ENCODE peak calls at places on chromosomes 7 and 10, in four cellular contexts. V is lung, C is AG04449, Q is keratinocyte. A is an unnamed sample.

GRCh38 chr10:79298403-79299244 is 48.6 kb upstream of the PPIF start:
- DNase-seq in V (no peak), C (peak; percentile 84), Q (peak; percentile 89), A (no peak)

GRCh38 chr10:121088524-121088923 is 237.4 kb downstream of the WDR11 start:
- DNase-seq in V (no peak), C (no peak), Q (no peak), A (no peak)

GRCh38 chr10:123135415-123136141 is at the start of gene HMX3:
- DNase-seq in V (no peak), C (no peak), Q (no peak), A (peak; percentile 81)

GRCh38 chr7:68148440-68148839 is 1151.8 kb downstream of the TYW1 start:
- DNase-seq in V (no peak), C (no peak), Q (no peak), A (no peak)

GRCh38 chr7:124155400-124156022 is 122.6 kb upstream of the TMEM229A start:
- DNase-seq in V (no peak), C (no peak), Q (no peak), A (peak; percentile 15)

GRCh38 chr10:125816548-125816947 is 6.5 kb downstream of the UROS start:
- DNase-seq in V (no peak), C (no peak), Q (no peak), A (no peak)

GRCh38 chr7:151109094-151110048 is 23.1 kb downstream of the AGAP3 start:
- DNase-seq in V (no peak), C (no peak), Q (no peak), A (no peak)

GRCh38 chr10:76399216-76399615 is 967.8 kb downstream of the LRMDA start:
- DNase-seq in V (no peak), C (no peak), Q (no peak), A (no peak)

GRCh38 chr7:117982071-117983055 is 109.1 kb upstream of the CTTNBP2 start:
- DNase-seq in V (no peak), C (no peak), Q (no peak), A (no peak)

GRCh38 chr7:4261038-4261960 is 420.8 kb upstream of the FOXK1 start:
- DNase-seq in V (no peak), C (no peak), Q (no peak), A (no peak)

GRCh38 chr7:36565792-36566356 is 158.4 kb downstream of the AOAH start:
- DNase-seq in V (no peak), C (no peak), Q (no peak), A (no peak)

GRCh38 chr7:32212321-32212720 is 142.1 kb upstream of the PDE1C start:
- DNase-seq in V (no peak), C (no peak), Q (no peak), A (no peak)

GRCh38 chr10:114603943-114604342 is 54.1 kb downstream of the ABLIM1 start:
- DNase-seq in V (peak; percentile 33), C (no peak), Q (no peak), A (peak; percentile 7)

GRCh38 chr10:132876131-132876860 is 66.1 kb downstream of the CFAP46 start:
- DNase-seq in V (no peak), C (no peak), Q (no peak), A (no peak)

GRCh38 chr10:71074176-71074755 is 138.1 kb upstream of the UNC5B start:
- DNase-seq in V (no peak), C (no peak), Q (peak; percentile 28), A (no peak)

GRCh38 chr10:655184-655583 is 34.3 kb downstream of the DIP2C start:
- DNase-seq in V (no peak), C (no peak), Q (no peak), A (no peak)

GRCh38 chr7:129188372-129188891 is at the start of gene SMO:
- DNase-seq in V (no peak), C (no peak), Q (no peak), A (no peak)

GRCh38 chr7:132503415-132503814 is 72.9 kb downstream of the PLXNA4 start:
- DNase-seq in V (no peak), C (no peak), Q (no peak), A (peak; percentile 5)

GRCh38 chr10:132878730-132879407 is 63.5 kb downstream of the CFAP46 start:
- DNase-seq in V (no peak), C (no peak), Q (no peak), A (no peak)

GRCh38 chr7:22333680-22334141 is 23.2 kb downstream of the RAPGEF5 start:
- DNase-seq in V (no peak), C (no peak), Q (no peak), A (no peak)

GRCh38 chr10:65793738-65794425 is 1132.0 kb upstream of the LRRTM3 start:
- DNase-seq in V (no peak), C (no peak), Q (no peak), A (no peak)

GRCh38 chr7:138550337-138550736 is 90.3 kb downstream of the TRIM24 start:
- DNase-seq in V (no peak), C (no peak), Q (no peak), A (no peak)

GRCh38 chr7:130273863-130274262 is 7.2 kb downstream of the CPA2 start:
- DNase-seq in V (no peak), C (no peak), Q (no peak), A (no peak)

GRCh38 chr10:84525120-84525806 is 196.9 kb downstream of the CCSER2 start:
- DNase-seq in V (no peak), C (no peak), Q (no peak), A (no peak)

GRCh38 chr10:84534168-84534567 is 205.8 kb downstream of the CCSER2 start:
- DNase-seq in V (no peak), C (no peak), Q (no peak), A (no peak)

GRCh38 chr10:84531396-84531795 is 203.0 kb downstream of the CCSER2 start:
- DNase-seq in V (no peak), C (no peak), Q (no peak), A (no peak)

GRCh38 chr10:84530724-84531325 is 202.4 kb downstream of the CCSER2 start:
- DNase-seq in V (no peak), C (no peak), Q (no peak), A (no peak)
- H3K4me3 ChIP-seq in V (no peak overlapping the region), C (no peak overlapping the region), Q (no peak overlapping the region), A (no peak overlapping the region)

GRCh38 chr10:18561861-18562551 is 89.4 kb downstream of the NSUN6 start:
- DNase-seq in V (no peak), C (no peak), Q (no peak), A (no peak)

GRCh38 chr10:18563003-18563726 is 88.2 kb downstream of the NSUN6 start:
- DNase-seq in V (no peak), C (no peak), Q (no peak), A (no peak)

GRCh38 chr10:18566177-18566576 is 85.2 kb downstream of the NSUN6 start:
- DNase-seq in V (no peak), C (no peak), Q (no peak), A (no peak)

GRCh38 chr10:18567343-18567856 is 84.0 kb downstream of the NSUN6 start:
- DNase-seq in V (no peak), C (no peak), Q (no peak), A (no peak)

DNA sequence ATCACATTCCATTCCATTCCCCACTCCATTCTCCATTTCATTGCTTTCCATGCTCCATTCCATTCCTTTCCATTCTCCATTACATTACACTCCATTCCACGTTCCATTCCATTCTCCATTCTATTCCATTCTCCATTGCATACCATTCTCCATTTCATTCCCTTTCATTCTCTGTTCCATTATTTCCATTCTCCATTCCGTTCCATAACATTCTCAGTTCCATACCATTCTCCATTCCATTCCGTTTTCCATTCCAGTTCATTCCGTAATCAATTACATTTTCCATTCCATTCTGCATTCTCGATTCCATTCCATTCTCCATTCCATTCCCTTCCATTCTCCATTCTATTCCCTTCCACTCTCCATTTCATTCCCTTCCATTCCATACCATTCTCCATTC is 86.4 kb downstream of the NSUN6 start:
- DNase-seq in V (no peak), C (no peak), Q (no peak), A (no peak)
- TF ChIP-seq CTCF in V (no peak), C (no peak), Q (no peak), A (no peak)

GRCh38 chr10:29849434-29849833 is 210.0 kb downstream of the JCAD start:
- DNase-seq in V (no peak), C (no peak), Q (no peak), A (no peak)
- H3K4me3 ChIP-seq in V (no peak overlapping the region), C (peak overlapping the region; percentile 41), Q (no peak overlapping the region), A (no peak overlapping the region)

DNA sequence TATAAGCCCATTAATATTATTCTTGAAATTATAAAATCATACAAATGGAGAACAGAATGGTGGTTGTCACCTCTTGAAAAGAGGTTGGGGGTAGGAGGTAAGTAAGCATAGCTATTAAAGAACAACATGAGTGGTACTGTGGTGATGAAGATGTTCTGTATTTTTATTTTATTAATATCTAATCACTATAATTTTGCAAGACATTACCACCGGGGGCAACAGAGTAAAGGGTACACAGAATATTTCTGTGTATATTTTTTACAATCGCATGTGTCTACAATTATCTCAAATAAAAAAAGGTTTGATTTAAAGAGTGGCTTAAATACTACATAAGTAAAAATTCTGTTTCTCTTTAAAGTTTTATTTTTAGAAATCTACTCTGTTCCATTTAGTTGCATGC is 557.8 kb downstream of the NXPH1 start:
- DNase-seq in V (no peak), C (no peak), Q (no peak), A (no peak)
- TF ChIP-seq CTCF in V (no peak), C (no peak), Q (no peak), A (no peak)

DNA sequence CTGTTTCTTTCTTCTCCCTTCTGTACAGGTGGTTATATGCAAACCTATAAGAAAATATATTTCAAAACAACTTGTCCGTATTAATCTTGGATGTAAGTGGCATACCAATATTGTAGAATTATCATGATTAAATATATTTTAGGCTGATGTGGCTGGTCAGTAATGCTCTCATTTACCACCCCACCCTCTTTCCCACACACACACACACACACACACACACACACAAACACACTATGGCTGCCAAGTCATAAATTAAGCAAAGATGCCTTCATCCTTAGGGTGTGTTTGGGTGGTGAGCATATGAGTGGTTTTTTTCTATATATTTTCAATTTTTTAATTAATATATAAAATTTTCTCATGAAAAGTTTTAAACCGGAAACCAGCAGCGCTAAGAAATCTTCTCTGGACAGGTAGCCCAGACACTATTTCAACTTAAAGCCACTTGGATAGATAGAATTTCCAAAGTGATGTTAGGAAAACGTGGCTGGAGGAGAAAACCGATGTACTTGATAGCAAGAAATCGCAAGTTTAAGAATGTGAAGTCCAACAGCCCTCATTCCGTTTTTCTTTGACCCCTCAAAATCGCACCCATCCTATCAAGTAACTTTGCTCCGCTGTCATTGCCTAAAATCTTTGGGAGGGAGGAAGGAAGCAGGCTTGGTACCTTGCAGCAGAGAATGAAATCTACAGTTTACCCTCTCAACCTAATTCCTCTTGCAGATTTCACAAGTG is 171.7 kb downstream of the FAM107B start:
- DNase-seq in V (no peak), C (no peak), Q (no peak), A (no peak)
- H3K4me3 ChIP-seq in V (peak overlapping the region; percentile 59), C (peak overlapping the region; percentile 58), Q (peak overlapping the region; percentile 34), A (peak overlapping the region; percentile 84)

GRCh38 chr10:86087716-86088115 is 278.9 kb downstream of the GRID1 start:
- DNase-seq in V (no peak), C (no peak), Q (no peak), A (no peak)

GRCh38 chr10:86091216-86091615 is 275.4 kb downstream of the GRID1 start:
- DNase-seq in V (no peak), C (no peak), Q (no peak), A (no peak)

GRCh38 chr10:86086418-86086817 is 280.2 kb downstream of the GRID1 start:
- DNase-seq in V (no peak), C (no peak), Q (no peak), A (no peak)

GRCh38 chr10:86085686-86086085 is 280.9 kb downstream of the GRID1 start:
- DNase-seq in V (no peak), C (no peak), Q (no peak), A (no peak)

GRCh38 chr10:86090807-86091206 is 275.8 kb downstream of the GRID1 start:
- DNase-seq in V (no peak), C (no peak), Q (no peak), A (no peak)
- TF ChIP-seq CTCF in V (no peak), C (no peak), Q (peak; percentile 17), A (no peak)